ENCODE peak calls at places on chromosomes 4 and X, in five cellular contexts. N, P, W, Y and A are unnamed samples.

GRCh38 chr4:52343595-52343994 is 292.5 kb downstream of the SPATA18 start:
- DNase-seq in N (no peak), P (no peak), W (no peak), Y (no peak), A (no peak)

GRCh38 chr4:95508421-95508820 is 40.4 kb downstream of the UNC5C start:
- DNase-seq in N (no peak), P (no peak), W (no peak), Y (no peak), A (no peak)

GRCh38 chr4:102139932-102140331 is 205.3 kb downstream of the SLC39A8 start:
- DNase-seq in N (no peak), P (peak; percentile 86), W (no peak), Y (no peak), A (no peak)

GRCh38 chr4:169604131-169604900 is 8.1 kb downstream of the NEK1 start:
- DNase-seq in N (no peak), P (peak; percentile 54), W (no peak), Y (no peak), A (peak; percentile 62)

GRCh38 chrX:12360389-12360788 is 222.1 kb downstream of the FRMPD4 start:
- DNase-seq in N (no peak), P (peak; percentile 18), W (no peak), Y (peak; percentile 30), A (no peak)

GRCh38 chr4:76334885-76335284 is 28.4 kb downstream of the STBD1 start:
- DNase-seq in N (no peak), P (no peak), W (no peak), Y (no peak), A (no peak)

GRCh38 chr4:153153339-153153851 is 50.8 kb upstream of the TRIM2 start:
- DNase-seq in N (peak; percentile 34), P (no peak), W (peak; percentile 56), Y (no peak), A (peak; percentile 87)

GRCh38 chr4:42646999-42647541 is 9.8 kb downstream of the ATP8A1 start:
- DNase-seq in N (no peak), P (no peak), W (no peak), Y (no peak), A (no peak)

GRCh38 chr4:169756971-169757574 is 671 bp downstream of the HPF1 start:
- DNase-seq in N (no peak), P (no peak), W (no peak), Y (no peak), A (no peak)

GRCh38 chr4:128427832-128428366 is 140.3 kb upstream of the PGRMC2 start:
- DNase-seq in N (no peak), P (peak; percentile 82), W (no peak), Y (peak; percentile 50), A (no peak)

GRCh38 chr4:47686294-47686872 is 151.5 kb downstream of the CORIN start:
- DNase-seq in N (peak; percentile 45), P (peak; percentile 24), W (peak; percentile 51), Y (no peak), A (peak; percentile 81)

GRCh38 chr4:94507708-94508107 is 56.0 kb downstream of the PDLIM5 start:
- DNase-seq in N (peak; percentile 80), P (peak; percentile 62), W (no peak), Y (peak; percentile 52), A (peak; percentile 12)

GRCh38 chr4:127708985-127709384 is 21.2 kb upstream of the SLC25A31 start:
- DNase-seq in N (peak; percentile 77), P (peak; percentile 93), W (no peak), Y (peak; percentile 7), A (no peak)

GRCh38 chrX:53547668-53548067 is 113.5 kb upstream of the HSD17B10 start:
- DNase-seq in N (no peak), P (no peak), W (no peak), Y (no peak), A (peak; percentile 11)

GRCh38 chrX:19046343-19047215 is 62.7 kb upstream of the PHKA2 start:
- DNase-seq in N (no peak), P (peak; percentile 62), W (no peak), Y (no peak), A (no peak)

GRCh38 chr4:44150091-44150576 is 298.5 kb downstream of the KCTD8 start:
- DNase-seq in N (no peak), P (peak; percentile 39), W (no peak), Y (no peak), A (no peak)

GRCh38 chr4:6105311-6105911 is 87.2 kb upstream of the C4orf50 start:
- DNase-seq in N (no peak), P (no peak), W (no peak), Y (no peak), A (no peak)

GRCh38 chr4:12926189-12927066 is 557.7 kb downstream of the RAB28 start:
- DNase-seq in N (no peak), P (no peak), W (no peak), Y (no peak), A (no peak)

GRCh38 chr4:52864816-52865215 is 2.7 kb downstream of the RASL11B start:
- DNase-seq in N (no peak), P (no peak), W (no peak), Y (no peak), A (no peak)

GRCh38 chr4:139734875-139735380 is 69.3 kb downstream of the MGST2 start:
- DNase-seq in N (peak; percentile 76), P (peak; percentile 80), W (peak; percentile 84), Y (no peak), A (peak; percentile 76)

GRCh38 chr4:21469438-21470032 is 479.0 kb downstream of the KCNIP4 start:
- DNase-seq in N (no peak), P (peak; percentile 12), W (peak; percentile 2), Y (no peak), A (no peak)

GRCh38 chr4:138405934-138406567 is 163.9 kb upstream of the SLC7A11 start:
- DNase-seq in N (no peak), P (peak; percentile 38), W (peak; percentile 15), Y (peak; percentile 3), A (no peak)

GRCh38 chr4:103085555-103086196 is 9.1 kb upstream of the SLC9B2 start:
- DNase-seq in N (no peak), P (no peak), W (no peak), Y (no peak), A (no peak)

GRCh38 chr4:185535818-185536729 is 767 bp upstream of the PDLIM3 start:
- DNase-seq in N (no peak), P (no peak), W (no peak), Y (no peak), A (no peak)

GRCh38 chr4:104128031-104128849 is 366.5 kb downstream of the CXXC4 start:
- DNase-seq in N (no peak), P (no peak), W (no peak), Y (no peak), A (no peak)

GRCh38 chr4:16225996-16226815 is at the start of gene TAPT1:
- DNase-seq in N (peak; percentile 62), P (peak; percentile 44), W (peak; percentile 90), Y (no peak), A (peak; percentile 80)

GRCh38 chr4:83013931-83014330 is 3.3 kb upstream of the LIN54 start:
- DNase-seq in N (no peak), P (no peak), W (no peak), Y (no peak), A (no peak)

GRCh38 chr4:139556071-139556734 is at the start of gene SETD7:
- DNase-seq in N (peak; percentile 75), P (peak; percentile 80), W (peak; percentile 73), Y (no peak), A (peak; percentile 75)

GRCh38 chrX:42686296-42686695 is 91.7 kb downstream of the PPP1R2C start:
- DNase-seq in N (no peak), P (no peak), W (no peak), Y (no peak), A (no peak)

GRCh38 chrX:42678133-42678532 is 99.8 kb downstream of the PPP1R2C start:
- DNase-seq in N (no peak), P (no peak), W (no peak), Y (no peak), A (no peak)

GRCh38 chrX:42684062-42684461 is 93.9 kb downstream of the PPP1R2C start:
- DNase-seq in N (no peak), P (no peak), W (no peak), Y (no peak), A (no peak)

GRCh38 chrX:42680651-42681050 is 97.3 kb downstream of the PPP1R2C start:
- DNase-seq in N (no peak), P (no peak), W (no peak), Y (no peak), A (no peak)
- TF ChIP-seq CTCF in N (no peak), P (no peak), W (no peak), Y (no peak), A (no peak)

GRCh38 chr4:172514011-172514410 is 654.6 kb upstream of the GALNT7 start:
- DNase-seq in N (no peak), P (no peak), W (no peak), Y (no peak), A (no peak)

GRCh38 chr4:172514801-172515200 is 653.8 kb upstream of the GALNT7 start:
- DNase-seq in N (no peak), P (no peak), W (no peak), Y (no peak), A (no peak)

GRCh38 chr4:172521171-172521570 is 647.4 kb upstream of the GALNT7 start:
- DNase-seq in N (no peak), P (no peak), W (no peak), Y (no peak), A (no peak)

DNA sequence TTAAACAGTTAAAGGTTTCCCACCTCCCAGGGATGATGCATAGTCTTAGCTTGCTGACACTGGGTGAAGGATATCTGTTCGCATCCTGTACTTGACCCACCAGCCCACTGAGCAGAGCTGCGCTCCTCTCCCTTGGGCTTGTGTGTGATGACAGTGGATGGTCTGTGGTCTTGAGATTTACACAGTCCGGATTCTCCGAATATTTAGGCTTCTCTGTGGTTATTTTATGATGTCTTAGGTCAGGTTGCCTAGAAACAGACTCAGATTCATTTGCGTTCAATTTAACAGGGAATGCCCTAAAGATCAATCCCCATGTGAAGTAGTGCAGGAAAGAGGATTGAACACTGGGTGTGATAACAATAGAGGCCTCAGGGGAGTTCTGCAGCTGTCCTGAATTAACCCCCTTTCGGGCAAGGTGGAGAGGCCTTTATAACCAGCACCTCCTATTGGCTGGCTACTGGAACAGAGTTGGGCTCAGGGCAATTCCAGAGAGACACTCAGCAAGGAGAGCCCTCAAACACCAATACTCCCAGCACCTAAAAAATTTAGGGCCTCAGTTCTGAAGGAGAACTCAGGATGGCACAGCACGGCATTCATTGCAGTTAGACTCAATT is 653.2 kb upstream of the GALNT7 start:
- DNase-seq in N (no peak), P (no peak), W (no peak), Y (peak; percentile 8), A (no peak)
- TF ChIP-seq CTCF in N (no peak), P (no peak), W (no peak), Y (no peak), A (no peak)

GRCh38 chrX:25034889-25035288 is 19.1 kb upstream of the ARX start:
- DNase-seq in N (no peak), P (no peak), W (no peak), Y (no peak), A (no peak)
- TF ChIP-seq CTCF in N (no peak), P (no peak), W (no peak), Y (peak; percentile 24), A (no peak)

GRCh38 chrX:40414335-40414734 is 166.4 kb upstream of the ATP6AP2 start:
- DNase-seq in N (no peak), P (no peak), W (no peak), Y (no peak), A (no peak)

GRCh38 chrX:40406330-40406859 is 174.4 kb upstream of the ATP6AP2 start:
- DNase-seq in N (no peak), P (no peak), W (no peak), Y (no peak), A (no peak)

GRCh38 chrX:40415675-40416074 is 165.1 kb upstream of the ATP6AP2 start:
- DNase-seq in N (no peak), P (no peak), W (no peak), Y (no peak), A (no peak)

GRCh38 chrX:40410859-40411258 is 169.9 kb upstream of the ATP6AP2 start:
- DNase-seq in N (no peak), P (no peak), W (no peak), Y (no peak), A (no peak)

GRCh38 chrX:40411350-40412111 is 169.2 kb upstream of the ATP6AP2 start:
- DNase-seq in N (no peak), P (no peak), W (no peak), Y (no peak), A (peak; percentile 23)
- TF ChIP-seq CTCF in N (no peak), P (no peak), W (no peak), Y (no peak), A (no peak)